ENCODE peak calls at places on chromosomes 2 and 18, in seven cellular contexts. X is GM12891, L is GM12878, A is HepG2, W is K562, F is SK-N-SH, V is H1. T is an unnamed sample.

GRCh38 chr2:75140288-75140687 is 59.0 kb downstream of the TACR1 start:
- DNase-seq in F (no peak), X (no peak), L (no peak), V (no peak), W (no peak), A (no peak), T (no peak)

GRCh38 chr2:219230201-219230540 is 565 bp downstream of the ANKZF1 start:
- DNase-seq in F (peak), A (peak), L (no peak), W (peak), V (peak), X (no peak), T (no peak)

GRCh38 chr18:35835838-35836237 is 136.6 kb upstream of the RMP24 start:
- DNase-seq in F (no peak), L (peak), X (peak), V (no peak), A (no peak), W (no peak), T (no peak)

GRCh38 chr2:188897096-188897495 is 77.1 kb upstream of the COL3A1 start:
- DNase-seq in F (no peak), W (no peak), X (no peak), A (no peak), V (no peak), L (no peak), T (no peak)

GRCh38 chr2:43823751-43824150 is 14.9 kb downstream of the ABCG5 start:
- DNase-seq in F (no peak), A (no peak), W (no peak), V (peak), X (no peak), L (no peak), T (no peak)

GRCh38 chr2:36322108-36322507 is 33.5 kb upstream of the CRIM1 start:
- DNase-seq in L (no peak), A (peak), V (no peak), F (no peak), W (no peak), X (no peak), T (no peak)

GRCh38 chr2:138023298-138023697 is 59.0 kb downstream of the HNMT start:
- DNase-seq in V (no peak), X (no peak), F (no peak), A (no peak), W (no peak), L (no peak), T (no peak)

GRCh38 chr2:47402555-47402804 is 476 bp upstream of the MSH2 start:
- DNase-seq in X (no peak), A (no peak), V (no peak), W (no peak), F (no peak), L (no peak), T (no peak)

GRCh38 chr2:162073776-162074578 is at the start of gene DPP4:
- DNase-seq in X (peak), W (no peak), A (peak), L (no peak), F (peak), V (peak), T (peak)

GRCh38 chr2:101806123-101806522 is 108.6 kb downstream of the MAP4K4 start:
- DNase-seq in F (no peak), V (no peak), W (no peak), X (no peak), L (no peak), A (peak), T (no peak)

GRCh38 chr2:158740591-158740990 is 54.5 kb upstream of the DAPL1 start:
- DNase-seq in X (no peak), F (no peak), W (no peak), L (no peak), A (no peak), V (no peak), T (no peak)

GRCh38 chr2:146602856-146603255 is 1242.0 kb upstream of the ACVR2A start:
- DNase-seq in A (no peak), X (no peak), W (no peak), F (no peak), L (no peak), V (no peak), T (no peak)

GRCh38 chr18:27685807-27686412 is 491.0 kb downstream of the CDH2 start:
- DNase-seq in F (peak), L (no peak), W (peak), X (no peak), A (peak), V (no peak), T (no peak)

GRCh38 chr2:37774976-37775907 is 103.8 kb upstream of the CDC42EP3 start:
- DNase-seq in A (no peak), L (no peak), V (no peak), X (no peak), F (no peak), W (no peak), T (no peak)

GRCh38 chr2:193561054-193561453 is 1366.3 kb upstream of the TMEFF2 start:
- DNase-seq in X (no peak), L (no peak), F (no peak), W (no peak), V (no peak), A (no peak), T (no peak)

GRCh38 chr2:219099319-219099718 is 38.6 kb upstream of the IHH start:
- DNase-seq in A (no peak), V (no peak), F (no peak), X (no peak), L (no peak), W (no peak), T (no peak)

GRCh38 chr2:61786876-61787275 is 67.0 kb downstream of the FAM161A start:
- DNase-seq in W (no peak), L (no peak), F (no peak), V (no peak), A (no peak), X (no peak), T (no peak)

GRCh38 chr2:180376076-180376475 is 369.0 kb upstream of the CWC22 start:
- DNase-seq in X (no peak), A (no peak), F (no peak), W (no peak), V (no peak), L (no peak), T (no peak)

GRCh38 chr18:66226782-66227181 is 377.1 kb downstream of the CDH19 start:
- DNase-seq in A (no peak), L (no peak), W (no peak), V (no peak), X (no peak), F (no peak), T (no peak)

DNA sequence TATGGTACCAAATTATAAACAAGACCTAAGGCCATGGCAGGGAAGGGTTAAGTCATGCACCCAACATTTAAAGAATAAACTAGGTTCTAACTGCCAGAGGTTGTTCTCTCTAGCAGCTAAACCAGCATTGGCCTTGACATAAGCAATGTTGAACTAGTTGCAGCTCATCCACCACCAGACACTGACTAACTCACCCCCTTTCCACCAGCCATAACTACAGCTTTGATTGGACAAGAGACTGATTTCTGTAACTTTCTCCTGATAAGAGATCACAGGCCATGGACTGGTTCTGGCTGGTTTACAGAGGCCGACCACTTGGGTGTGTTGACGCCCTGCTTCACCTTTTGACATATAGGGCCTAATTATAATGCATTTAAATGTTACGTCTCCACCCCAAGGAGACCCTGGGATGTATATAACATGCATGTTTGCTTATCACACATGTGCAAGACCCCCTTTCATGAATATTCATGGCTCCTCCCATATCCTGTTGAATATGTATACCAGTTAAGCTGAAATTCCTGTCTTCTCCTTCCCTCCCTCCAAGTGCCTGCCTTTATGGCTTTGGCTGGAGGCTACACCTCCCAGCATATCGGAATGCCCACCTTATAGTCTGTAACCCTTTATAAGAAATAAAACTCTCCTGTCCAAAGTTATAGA is 75.9 kb downstream of the MRPS9 start:
- DNase-seq in X (no peak), F (no peak), L (no peak), W (no peak), A (no peak), V (no peak), T (no peak)
- TF ChIP-seq TAF1 in X (no peak), F (no peak), L (no peak), W (no peak), A (no peak), V (no peak), T (no peak)

DNA sequence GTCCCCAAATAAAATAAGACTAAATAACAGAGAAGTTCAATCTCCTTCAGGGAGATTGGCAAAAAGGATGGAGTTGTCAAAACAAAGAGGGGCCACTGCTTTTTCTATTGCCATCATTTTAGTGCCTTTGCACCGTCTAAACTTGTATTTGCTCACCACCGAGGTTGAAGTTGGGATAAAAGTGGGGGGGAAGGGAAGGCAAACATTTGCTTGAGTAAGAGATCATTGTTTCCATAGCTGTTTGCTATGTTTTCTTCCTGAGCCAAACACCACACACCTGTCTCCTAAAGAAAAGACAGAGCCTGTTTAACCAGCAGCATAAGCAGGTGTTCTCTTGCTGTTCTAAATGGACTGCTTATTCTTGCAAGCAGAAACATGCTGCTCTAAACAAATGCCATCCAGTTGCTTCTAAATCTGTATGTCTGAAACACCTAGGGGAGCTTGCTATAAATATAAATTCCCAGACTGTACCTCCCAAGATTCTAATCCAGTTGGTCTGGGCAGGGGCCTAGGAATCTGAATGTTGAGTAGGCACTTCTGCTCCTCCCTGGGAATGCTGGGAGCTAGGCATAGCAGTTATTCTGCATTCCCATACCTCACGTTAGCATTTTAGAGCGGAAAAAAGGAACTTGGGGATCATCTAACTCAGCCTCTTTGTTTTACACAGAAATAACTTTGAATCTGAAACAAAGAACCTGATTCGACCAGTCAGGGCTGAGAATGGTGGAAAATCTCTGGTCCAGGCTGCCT is 179.4 kb upstream of the ARL4C start:
- DNase-seq in W (no peak), F (no peak), V (no peak), X (no peak), L (no peak), A (peak), T (no peak)
- TF ChIP-seq TAF1 in W (no peak), F (no peak), V (no peak), X (no peak), L (no peak), A (peak), T (no peak)

GRCh38 chr2:28956890-28957289 is 24.2 kb upstream of the TOGARAM2 start:
- DNase-seq in L (no peak), F (no peak), A (no peak), W (no peak), X (no peak), V (peak), T (no peak)

GRCh38 chr2:28955492-28955891 is 25.6 kb upstream of the TOGARAM2 start:
- DNase-seq in F (no peak), V (no peak), A (no peak), X (no peak), L (no peak), W (no peak), T (no peak)

GRCh38 chr2:28958689-28959088 is 22.4 kb upstream of the TOGARAM2 start:
- DNase-seq in W (peak), A (peak), X (peak), F (peak), L (peak), V (peak), T (no peak)

GRCh38 chr2:28952806-28953190 is 28.3 kb upstream of the TOGARAM2 start:
- DNase-seq in A (no peak), W (no peak), L (no peak), V (no peak), X (no peak), F (peak), T (no peak)

DNA sequence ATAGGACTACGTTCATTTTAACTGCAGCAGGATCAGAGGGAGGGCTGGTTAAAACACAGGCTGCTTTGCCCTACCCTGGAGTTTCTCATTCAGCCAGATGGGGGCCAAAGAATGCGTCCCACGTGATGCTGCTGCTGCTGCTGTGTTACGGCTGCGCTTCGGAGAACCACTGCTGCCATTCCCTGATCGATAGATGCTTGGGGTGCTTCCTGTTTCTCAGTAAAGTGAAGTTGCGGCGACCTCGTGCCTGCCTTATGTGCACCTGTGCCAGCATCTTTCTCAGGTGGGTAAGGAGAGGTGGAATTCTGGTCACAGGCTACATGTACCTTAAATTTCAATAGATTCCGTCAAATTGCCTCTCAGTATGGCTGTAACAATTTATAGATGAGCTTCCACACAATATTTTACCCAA is 24.7 kb upstream of the TOGARAM2 start:
- DNase-seq in X (no peak), A (peak), W (peak), V (peak), L (no peak), F (peak), T (no peak)
- TF ChIP-seq TAF1 in X (no peak), A (no peak), W (no peak), V (peak), L (no peak), F (no peak), T (no peak)

GRCh38 chr2:11179196-11179595 is 23.9 kb downstream of the SLC66A3 start:
- DNase-seq in A (no peak), X (no peak), W (no peak), L (no peak), F (no peak), V (no peak), T (no peak)

GRCh38 chr2:11179899-11180298 is 24.6 kb downstream of the SLC66A3 start:
- DNase-seq in L (no peak), V (no peak), A (no peak), X (no peak), F (no peak), W (no peak), T (no peak)

GRCh38 chr2:11177871-11178598 is 22.8 kb downstream of the SLC66A3 start:
- DNase-seq in X (no peak), W (no peak), A (peak), F (peak), V (no peak), L (no peak), T (no peak)

GRCh38 chr2:11174222-11174621 is 19.0 kb downstream of the SLC66A3 start:
- DNase-seq in F (no peak), X (no peak), V (no peak), A (no peak), L (no peak), W (no peak), T (no peak)

DNA sequence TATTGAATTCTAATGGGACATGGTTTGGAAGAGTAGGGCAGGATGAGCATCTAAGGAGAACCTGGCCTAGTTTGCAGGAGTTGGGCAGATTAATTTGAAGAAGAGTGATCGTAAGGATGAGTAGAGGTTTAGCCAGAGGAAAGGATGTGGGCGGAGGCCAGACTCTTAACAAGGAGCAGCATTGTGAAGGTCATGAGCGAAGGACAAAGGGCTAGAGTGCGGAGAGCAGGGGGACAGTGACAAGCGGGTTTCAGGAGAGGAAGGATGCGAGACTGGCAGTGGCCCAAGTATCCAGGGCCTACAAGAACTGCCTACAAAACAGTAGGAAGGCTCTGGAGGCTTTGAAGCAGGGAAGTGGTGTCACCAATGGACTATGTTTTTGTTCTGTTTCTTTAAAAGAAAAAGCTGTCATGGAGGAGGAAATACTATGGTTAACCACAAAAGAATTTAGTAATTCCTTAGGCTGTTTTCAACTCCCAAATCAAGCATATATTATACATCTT is 20.1 kb downstream of the SLC66A3 start:
- DNase-seq in X (no peak), L (no peak), V (no peak), F (no peak), W (no peak), A (no peak), T (no peak)
- TF ChIP-seq TAF1 in X (no peak), L (no peak), V (no peak), F (no peak), W (no peak), A (no peak), T (no peak)

GRCh38 chr2:3512086-3512485 is 7.2 kb downstream of the ADI1 start:
- DNase-seq in L (no peak), A (no peak), F (no peak), X (no peak), W (no peak), V (no peak), T (no peak)
- TF ChIP-seq TAF1 in L (no peak), A (no peak), F (no peak), X (no peak), W (no peak), V (no peak), T (no peak)

GRCh38 chr2:176646033-176646615 is 376.9 kb downstream of the MTX2 start:
- DNase-seq in X (no peak), F (no peak), W (no peak), V (peak), L (no peak), A (no peak), T (no peak)
- TF ChIP-seq TAF1 in X (no peak), F (no peak), W (no peak), V (no peak), L (no peak), A (no peak), T (no peak)

GRCh38 chr2:121521359-121521758 is 9.3 kb upstream of the RNU4ATAC start:
- DNase-seq in V (no peak), X (no peak), F (no peak), L (no peak), W (no peak), A (no peak), T (no peak)
- TF ChIP-seq TAF1 in V (no peak), X (no peak), F (no peak), L (no peak), W (no peak), A (no peak), T (no peak)

DNA sequence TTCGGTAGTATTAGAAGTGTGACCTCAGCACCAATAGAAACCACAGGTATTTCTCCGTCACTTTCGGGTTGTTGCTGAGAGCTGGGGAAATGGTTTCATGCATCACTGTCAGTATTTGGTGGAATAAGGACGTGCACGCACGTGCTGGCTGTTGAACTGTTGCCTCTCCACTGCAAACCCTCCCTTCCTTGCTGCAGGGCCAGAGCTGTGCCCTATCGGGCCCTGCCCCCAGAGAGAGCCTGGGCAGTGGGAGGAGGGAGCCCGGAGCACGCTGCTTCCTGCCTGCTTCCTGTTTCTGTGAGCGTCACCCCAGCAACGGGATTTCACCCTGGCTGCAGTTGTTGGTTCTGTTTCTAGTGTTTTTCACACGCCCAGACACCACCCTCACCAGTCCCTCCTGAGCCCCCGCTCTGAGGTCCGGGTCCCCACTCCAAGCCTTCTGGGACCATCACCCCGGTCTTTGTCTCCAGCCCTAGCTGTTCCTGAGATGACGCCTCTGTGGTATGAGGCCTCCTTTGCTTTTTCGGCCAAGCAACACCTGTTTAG is 47.4 kb downstream of the LRRFIP1 start:
- DNase-seq in W (no peak), X (peak), F (peak), V (peak), L (peak), A (peak), T (peak)
- TF ChIP-seq TAF1 in W (no peak), X (no peak), F (no peak), V (no peak), L (no peak), A (no peak), T (no peak)

GRCh38 chr2:2582998-2583545 is 252.0 kb upstream of the MYT1L start:
- DNase-seq in W (no peak), L (no peak), V (peak), X (no peak), A (no peak), F (no peak), T (no peak)
- TF ChIP-seq TAF1 in W (no peak), L (no peak), V (no peak), X (no peak), A (no peak), F (no peak), T (no peak)

DNA sequence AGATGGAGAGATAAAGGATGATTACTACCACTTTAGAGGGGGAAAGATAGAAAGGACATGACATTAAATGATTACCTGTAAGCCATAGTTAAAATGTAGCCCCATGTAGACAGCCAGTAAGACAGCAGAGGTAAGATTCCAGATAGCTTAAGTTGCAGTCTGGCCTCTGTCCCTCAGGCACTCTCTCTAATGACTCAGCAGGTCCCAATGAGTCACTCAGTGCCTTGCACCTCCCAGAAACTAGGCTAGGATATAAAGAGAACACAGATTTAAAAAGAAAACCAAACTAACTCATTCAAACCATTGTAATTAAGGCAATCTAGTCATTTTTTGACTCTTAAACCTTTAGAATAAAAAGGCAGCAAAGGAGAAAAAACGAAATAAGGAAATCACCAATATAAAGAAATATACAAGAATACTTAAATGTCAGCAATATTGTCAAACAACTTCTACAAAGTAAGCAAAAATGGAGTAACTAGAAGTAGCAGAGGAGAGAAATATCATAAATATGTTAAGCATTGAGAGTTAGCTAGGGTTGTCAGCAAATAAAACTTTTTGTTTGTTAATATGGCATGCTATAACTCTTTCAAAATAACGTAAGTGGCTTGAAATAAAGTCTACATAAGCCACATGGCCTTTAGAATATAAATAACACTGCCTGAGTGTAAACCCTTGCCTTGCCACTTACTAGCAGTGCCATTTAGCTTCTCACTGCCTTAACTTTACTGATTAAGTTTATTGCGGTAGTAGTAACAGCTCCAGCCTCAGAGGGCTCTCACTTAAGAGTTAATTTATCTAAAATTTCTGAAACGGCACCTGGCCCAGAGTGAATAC is 48.5 kb downstream of the SOCS6 start:
- DNase-seq in F (no peak), V (no peak), X (no peak), W (peak), L (no peak), A (peak), T (no peak)
- TF ChIP-seq TAF1 in F (no peak), V (no peak), X (no peak), W (no peak), L (no peak), A (no peak), T (no peak)